ENCODE peak calls at places on chromosomes 16 and 17, in six cellular contexts. R is upper lobe of left lung; J is AG09309; N is testis; T is A549; Q is CD8-positive, alpha-beta T cell. X is an unnamed sample.

GRCh38 chr16:64880994-64881393 is 240.9 kb downstream of the CDH11 start:
- DNase-seq in T (no peak), Q (no peak), J (no peak), R (no peak), N (no peak), X (no peak)

GRCh38 chr16:14501331-14502255 is 128.5 kb downstream of the PARN start:
- DNase-seq in Q (no peak), N (peak; percentile 86), T (peak; percentile 95), J (peak; percentile 88), R (peak; percentile 91), X (no peak)

GRCh38 chr16:7843196-7843595 is 510.6 kb downstream of the RBFOX1 start:
- DNase-seq in Q (no peak), J (no peak), T (no peak), R (no peak), N (no peak), X (no peak)

GRCh38 chr17:41424111-41424635 is at the start of gene KRT37:
- DNase-seq in R (no peak), N (no peak), J (no peak), Q (no peak), T (no peak), X (no peak)

GRCh38 chr17:56305017-56305416 is 151.7 kb downstream of the ANKFN1 start:
- DNase-seq in T (no peak), Q (no peak), R (no peak), J (no peak), N (no peak), X (no peak)

GRCh38 chr17:1929896-1930750 is 95.0 kb downstream of the RTN4RL1 start:
- DNase-seq in Q (no peak), J (no peak), T (no peak), N (no peak), R (no peak), X (no peak)

GRCh38 chr16:11139624-11140375 is 116.2 kb downstream of the SOCS1 start:
- DNase-seq in J (no peak), R (no peak), T (no peak), N (no peak), Q (peak; percentile 10), X (no peak)

GRCh38 chr17:77958716-77959215 is 263 bp downstream of the TNRC6C start:
- DNase-seq in T (no peak), Q (no peak), N (no peak), R (no peak), J (no peak), X (no peak)

GRCh38 chr17:71966459-71967313 is 154.1 kb upstream of the SOX9 start:
- DNase-seq in J (no peak), T (no peak), Q (no peak), R (no peak), N (no peak), X (no peak)

GRCh38 chr17:33200587-33200986 is 92.5 kb downstream of the ASIC2 start:
- DNase-seq in Q (no peak), R (no peak), T (peak; percentile 53), N (no peak), J (no peak), X (no peak)

GRCh38 chr16:23595246-23595950 is 718 bp downstream of the NDUFAB1 start:
- DNase-seq in J (no peak), N (no peak), T (no peak), R (no peak), Q (no peak), X (no peak)

GRCh38 chr16:22400899-22401298 is 26.5 kb upstream of the CDR2 start:
- DNase-seq in J (no peak), T (no peak), Q (no peak), N (no peak), R (peak; percentile 44), X (no peak)

GRCh38 chr17:47692137-47692894 is 1.6 kb upstream of the TBKBP1 start:
- DNase-seq in Q (no peak), T (no peak), R (no peak), N (no peak), J (no peak), X (no peak)

GRCh38 chr16:19804538-19805323 is 79.9 kb downstream of the GPRC5B start:
- DNase-seq in T (no peak), J (no peak), N (no peak), R (peak; percentile 61), Q (peak; percentile 7), X (no peak)

GRCh38 chr17:83185023-83186002 is 105.9 kb downstream of the METRNL start:
- DNase-seq in Q (no peak), T (no peak), J (no peak), N (peak; percentile 8), R (no peak), X (no peak)

GRCh38 chr17:77884019-77884418 is 74.5 kb upstream of the TNRC6C start:
- DNase-seq in J (no peak), N (peak; percentile 34), R (no peak), Q (no peak), T (no peak), X (no peak)

GRCh38 chr16:27754788-27755690 is 205.1 kb downstream of the KATNIP start:
- DNase-seq in J (no peak), N (no peak), R (no peak), T (no peak), Q (no peak), X (no peak)

GRCh38 chr16:81241706-81242105 is 3.2 kb downstream of the BCO1 start:
- DNase-seq in Q (no peak), J (no peak), R (no peak), T (no peak), N (no peak), X (no peak)

GRCh38 chr17:7147772-7148171 is 31.4 kb downstream of the ASGR1 start:
- DNase-seq in Q (no peak), R (no peak), T (no peak), N (no peak), J (no peak), X (no peak)

GRCh38 chr17:48054238-48055185 is 6.4 kb downstream of the NFE2L1 start:
- DNase-seq in N (peak; percentile 96), T (no peak), Q (no peak), R (peak; percentile 77), J (no peak), X (no peak)

DNA sequence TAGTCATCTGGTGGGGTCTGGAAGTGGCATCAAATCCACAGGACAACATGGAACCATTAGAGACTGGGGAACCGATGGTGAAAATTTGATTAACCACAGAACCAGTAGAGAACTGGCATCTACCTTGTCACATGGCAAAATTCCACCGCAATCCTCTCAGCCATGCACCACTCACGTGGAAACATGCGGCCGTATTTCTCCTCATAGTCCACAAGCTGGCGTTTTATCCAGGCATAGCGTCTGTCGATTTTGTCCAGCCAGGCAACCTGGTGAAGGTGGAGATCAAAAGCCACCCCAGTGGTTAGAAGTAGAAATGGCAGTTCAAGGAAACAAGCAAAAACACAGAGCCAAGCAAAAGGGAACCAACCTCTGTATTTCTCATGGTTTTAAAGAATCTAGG is 87.6 kb downstream of the VPS53 start:
- DNase-seq in N (no peak), Q (no peak), J (no peak), R (no peak), T (peak; percentile 22), X (no peak)
- TF ChIP-seq CTCF in N (no peak), Q (no peak), J (no peak), R (no peak), T (no peak), X (no peak)

GRCh38 chr17:8248751-8249607 is at the start of gene PFAS:
- DNase-seq in R (peak; percentile 97), T (peak; percentile 97), J (peak; percentile 58), Q (peak; percentile 94), N (peak; percentile 98), X (peak; percentile 94)

GRCh38 chr17:8237886-8238285 is 10.0 kb downstream of the CTC1 start:
- DNase-seq in J (no peak), R (no peak), T (no peak), Q (no peak), N (no peak), X (no peak)

GRCh38 chr17:8244768-8245167 is 3.1 kb downstream of the CTC1 start:
- DNase-seq in Q (no peak), J (no peak), N (no peak), T (no peak), R (no peak), X (no peak)

GRCh38 chr17:8249621-8250020 is 532 bp downstream of the PFAS start:
- DNase-seq in T (no peak), Q (no peak), J (no peak), R (no peak), N (no peak), X (no peak)

DNA sequence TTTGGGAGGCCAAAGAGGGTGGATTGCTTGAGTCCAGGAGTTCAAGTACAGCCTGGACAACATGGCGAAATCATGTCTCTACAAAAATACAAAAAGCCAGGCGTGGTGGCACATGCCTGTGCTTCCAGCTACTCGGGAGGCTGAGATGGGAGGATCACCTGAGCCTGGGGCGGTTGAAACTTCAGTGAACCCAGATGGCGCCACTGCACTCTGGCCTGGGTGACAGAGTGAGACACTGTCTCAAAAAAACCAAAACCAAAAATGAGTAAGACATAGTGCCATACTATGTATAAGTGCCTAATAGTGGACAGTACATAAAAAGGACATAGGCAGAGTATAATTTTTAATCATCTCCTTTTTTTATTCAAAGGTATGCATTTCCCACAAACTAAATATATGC is 4.0 kb downstream of the CTC1 start:
- DNase-seq in Q (no peak), N (no peak), R (no peak), T (peak; percentile 31), J (no peak), X (no peak)
- TF ChIP-seq CTCF in Q (no peak), N (no peak), R (no peak), T (no peak), J (no peak), X (no peak)

DNA sequence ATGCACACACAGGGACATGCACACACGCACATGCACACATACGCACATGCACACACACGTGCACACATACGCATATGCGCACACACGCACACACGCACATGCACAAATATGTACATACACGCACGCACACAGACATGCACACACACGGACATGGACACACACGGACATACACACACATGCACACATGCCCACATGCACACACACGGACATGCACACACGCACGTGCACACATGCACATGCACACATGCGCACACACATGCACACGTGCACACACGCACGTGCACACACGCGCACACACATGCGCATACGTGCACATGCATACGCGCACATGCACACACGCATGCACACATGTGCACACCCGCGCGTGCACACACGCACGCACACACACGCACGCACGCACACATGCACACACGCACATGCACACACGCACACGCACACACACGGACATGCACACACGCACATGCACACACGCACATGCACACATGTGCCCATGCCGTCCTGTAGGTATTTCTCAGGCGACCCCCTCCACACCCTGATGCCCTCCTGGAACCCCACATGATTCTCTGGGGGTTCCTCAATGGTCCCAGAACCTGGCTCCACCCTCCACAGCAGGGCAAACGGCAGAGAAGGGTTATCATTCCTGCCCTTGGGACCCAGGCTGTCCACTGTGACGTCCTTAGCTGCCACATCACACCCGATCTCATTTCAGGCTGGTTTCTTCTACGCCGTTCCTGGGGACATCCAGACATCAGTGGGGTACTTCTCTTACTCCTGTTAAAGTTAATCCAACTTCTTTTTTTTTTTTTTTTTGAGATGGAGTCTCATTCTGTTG is 9.6 kb upstream of the RBFOX3 start:
- DNase-seq in Q (no peak), J (no peak), T (no peak), R (peak; percentile 16), N (peak; percentile 13), X (no peak)
- TF ChIP-seq CTCF in Q (no peak), J (no peak), T (no peak), R (no peak), N (no peak), X (no peak)

DNA sequence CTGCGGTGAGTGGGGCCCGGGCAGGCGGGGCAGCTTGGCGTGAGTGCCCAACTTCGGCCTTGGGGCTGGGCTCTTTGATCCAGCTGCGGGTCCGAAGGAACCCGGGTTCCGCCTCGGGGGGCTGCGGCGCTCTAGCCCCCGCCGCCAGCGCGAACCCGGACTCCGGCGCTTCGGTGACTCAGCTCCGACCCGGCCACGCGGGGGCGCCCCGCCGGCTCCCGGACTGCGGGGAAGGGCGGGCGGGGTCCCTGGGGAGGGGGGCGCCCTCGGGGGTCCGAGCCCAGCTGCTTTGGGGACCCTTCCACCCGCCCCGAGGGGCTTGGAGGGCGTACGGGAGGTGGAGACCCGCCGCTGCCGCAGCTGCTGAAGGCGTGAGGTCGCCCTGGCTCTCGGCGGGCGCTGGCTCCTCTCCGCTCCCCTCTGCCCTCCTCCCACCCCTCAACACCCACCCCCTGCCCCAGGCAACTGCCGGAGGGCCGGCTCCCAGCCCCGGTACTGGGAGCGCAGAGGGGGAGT is 461 bp downstream of the CPNE2 start:
- DNase-seq in Q (peak; percentile 34), N (peak; percentile 29), T (no peak), R (peak; percentile 58), J (no peak), X (peak; percentile 78)
- TF ChIP-seq CTCF in Q (peak; percentile 65), N (peak; percentile 70), T (peak; percentile 85), R (peak; percentile 54), J (peak; percentile 24), X (peak; percentile 41)